ENCODE peak calls at places on chromosome 6, in five cellular contexts. V is right atrium auricular region, H is fibroblast of villous mesenchyme, C is RWPE1, L is choroid plexus epithelial cell. F is an unnamed sample.

GRCh38 chr6:170050591-170051041 is 240.3 kb downstream of the DLL1 start:
- DNase-seq in V (peak; percentile 57), H (no peak), C (no peak), L (no peak), F (no peak)

GRCh38 chr6:34917626-34918285 is 28.7 kb downstream of the ANKS1A start:
- DNase-seq in C (no peak), H (no peak), L (no peak), V (no peak), F (no peak)

GRCh38 chr6:116468293-116468692 is 7.1 kb downstream of the CALHM6 start:
- DNase-seq in V (no peak), H (no peak), L (no peak), C (no peak), F (no peak)

GRCh38 chr6:50049829-50050228 is at the start of gene DEFB112:
- DNase-seq in L (no peak), H (no peak), V (no peak), C (no peak), F (no peak)

GRCh38 chr6:136864676-136865075 is 42.3 kb downstream of the PEX7 start:
- DNase-seq in C (no peak), V (no peak), L (no peak), H (no peak), F (no peak)

GRCh38 chr6:158488065-158488464 is 71.8 kb upstream of the TMEM181 start:
- DNase-seq in V (no peak), C (peak; percentile 87), L (peak; percentile 95), H (peak; percentile 78), F (no peak)

GRCh38 chr6:71034578-71034977 is 77.7 kb upstream of the B3GAT2 start:
- DNase-seq in V (no peak), C (no peak), H (no peak), L (no peak), F (no peak)

GRCh38 chr6:159890201-159890600 is 587 bp upstream of the MAS1 start:
- DNase-seq in L (no peak), V (no peak), C (no peak), H (no peak), F (no peak)

GRCh38 chr6:33776186-33776585 is 12.7 kb downstream of the LEMD2 start:
- DNase-seq in V (no peak), L (no peak), H (no peak), C (no peak), F (no peak)

GRCh38 chr6:21024621-21025020 is 490.4 kb downstream of the CDKAL1 start:
- DNase-seq in L (no peak), V (no peak), C (no peak), H (peak; percentile 39), F (no peak)

GRCh38 chr6:75244063-75244575 is 518 bp upstream of the COX7A2 start:
- DNase-seq in H (no peak), L (no peak), C (no peak), V (no peak), F (no peak)

GRCh38 chr6:144353871-144354314 is 68.8 kb downstream of the UTRN start:
- DNase-seq in H (no peak), L (no peak), V (no peak), C (no peak), F (peak; percentile 40)

GRCh38 chr6:162195441-162195840 is 532.1 kb downstream of the PRKN start:
- DNase-seq in H (no peak), L (no peak), V (no peak), C (no peak), F (no peak)
- TF ChIP-seq CTCF in H (no peak), L (no peak), V (no peak), C (no peak), F (no peak)

DNA sequence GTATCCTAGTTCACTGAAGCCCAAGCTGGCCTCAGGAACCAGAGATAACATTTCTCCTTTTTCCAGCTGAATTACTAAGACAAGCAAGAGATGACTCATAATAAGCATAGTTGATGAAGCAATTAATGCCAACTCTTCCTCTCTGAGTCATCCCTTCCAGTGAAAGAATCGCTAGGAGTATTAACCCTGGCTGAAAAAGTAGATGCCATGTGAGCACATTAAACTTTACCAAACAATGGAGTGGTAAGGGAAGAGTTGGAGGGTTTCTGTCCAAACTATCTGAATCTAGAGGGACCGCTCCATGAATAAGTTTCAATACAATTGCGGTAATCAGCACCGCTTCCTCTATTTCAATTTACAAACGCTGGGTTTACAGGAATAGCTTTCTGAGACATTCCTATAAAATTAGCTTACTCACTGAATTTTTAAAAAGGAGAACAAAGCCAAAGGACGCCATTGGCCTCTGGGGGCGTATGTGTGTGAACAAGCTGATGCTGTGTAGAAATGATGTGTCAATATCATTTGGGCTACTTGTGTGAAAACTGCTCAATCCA is 48.3 kb downstream of the ATXN1 start:
- DNase-seq in H (peak; percentile 96), L (peak; percentile 90), C (peak; percentile 82), V (peak; percentile 76), F (peak; percentile 92)
- TF ChIP-seq CTCF in H (peak; percentile 38), L (peak; percentile 54), C (peak; percentile 28), V (no peak), F (peak; percentile 56)

GRCh38 chr6:163504984-163505640 is 90.6 kb downstream of the QKI start:
- DNase-seq in V (no peak), H (no peak), C (no peak), L (no peak), F (no peak)

GRCh38 chr6:163501440-163501839 is 86.9 kb downstream of the QKI start:
- DNase-seq in H (no peak), C (no peak), L (no peak), V (no peak), F (no peak)

GRCh38 chr6:163496205-163496604 is 81.7 kb downstream of the QKI start:
- DNase-seq in V (no peak), L (no peak), C (no peak), H (no peak), F (no peak)

GRCh38 chr6:163500105-163500504 is 85.6 kb downstream of the QKI start:
- DNase-seq in V (no peak), L (no peak), C (no peak), H (no peak), F (no peak)

DNA sequence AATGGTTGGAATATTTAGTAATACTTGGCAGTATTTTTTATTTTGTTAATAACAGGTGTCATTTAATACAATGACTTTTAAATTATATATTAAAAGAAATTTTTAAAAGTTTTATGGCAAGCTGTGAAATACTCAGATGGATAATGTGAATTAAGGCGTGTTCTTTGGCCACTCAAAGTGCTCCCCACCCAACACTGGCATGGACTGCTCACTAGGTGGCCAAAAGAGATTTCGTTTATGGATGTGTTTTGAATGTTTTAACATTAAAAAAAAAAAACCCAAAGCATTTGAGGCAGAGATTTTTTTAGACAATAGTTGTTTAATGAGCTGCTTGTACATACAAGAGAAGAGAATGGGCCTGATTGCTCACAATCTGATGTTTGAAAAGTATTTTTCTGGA is 86.5 kb downstream of the QKI start:
- DNase-seq in C (no peak), L (no peak), V (no peak), H (no peak), F (no peak)
- TF ChIP-seq CTCF in C (no peak), L (peak; percentile 23), V (no peak), H (peak; percentile 20), F (no peak)

GRCh38 chr6:4589295-4589694 is 186.9 kb upstream of the CDYL start:
- DNase-seq in H (no peak), L (no peak), C (no peak), V (no peak), F (no peak)
- TF ChIP-seq CTCF in H (no peak), L (no peak), C (no peak), V (no peak), F (no peak)

GRCh38 chr6:27178001-27178730 is 69.3 kb upstream of the PRSS16 start:
- DNase-seq in L (peak; percentile 92), V (peak; percentile 79), C (peak; percentile 26), H (peak; percentile 90), F (peak; percentile 81)
- TF ChIP-seq CTCF in L (no peak), V (no peak), C (peak; percentile 30), H (no peak), F (no peak)

GRCh38 chr6:141097471-141097870 is 1035.3 kb upstream of the GJE1 start:
- DNase-seq in L (peak; percentile 19), V (no peak), C (no peak), H (peak; percentile 8), F (no peak)
- TF ChIP-seq CTCF in L (no peak), V (no peak), C (no peak), H (no peak), F (no peak)

GRCh38 chr6:111952821-111953535 is 79.7 kb upstream of the FYN start:
- DNase-seq in C (peak; percentile 76), H (no peak), L (no peak), V (no peak), F (peak; percentile 38)

GRCh38 chr6:111956098-111956497 is 82.8 kb upstream of the FYN start:
- DNase-seq in V (no peak), C (no peak), L (no peak), H (no peak), F (no peak)

GRCh38 chr6:111958534-111958933 is 85.3 kb upstream of the FYN start:
- DNase-seq in V (no peak), H (no peak), L (no peak), C (no peak), F (peak; percentile 57)

GRCh38 chr6:111952326-111952725 is 79.1 kb upstream of the FYN start:
- DNase-seq in V (no peak), C (peak; percentile 5), H (no peak), L (peak; percentile 23), F (no peak)

GRCh38 chr6:111957623-111958315 is 84.5 kb upstream of the FYN start:
- DNase-seq in C (no peak), L (no peak), V (no peak), H (no peak), F (no peak)
- TF ChIP-seq CTCF in C (no peak), L (peak; percentile 3), V (no peak), H (no peak), F (no peak)

GRCh38 chr6:36536873-36537547 is 10.3 kb downstream of the STK38 start:
- DNase-seq in V (no peak), C (no peak), H (peak; percentile 66), L (no peak), F (no peak)

GRCh38 chr6:36542041-36542440 is 5.2 kb downstream of the STK38 start:
- DNase-seq in V (no peak), C (no peak), L (no peak), H (no peak), F (no peak)

GRCh38 chr6:36544228-36544627 is 3.1 kb downstream of the STK38 start:
- DNase-seq in V (no peak), H (peak; percentile 76), C (no peak), L (no peak), F (peak; percentile 74)

GRCh38 chr6:36539814-36540568 is 7.3 kb downstream of the STK38 start:
- DNase-seq in V (no peak), L (no peak), C (no peak), H (no peak), F (no peak)
- TF ChIP-seq CTCF in V (no peak), L (no peak), C (no peak), H (peak; percentile 22), F (no peak)

DNA sequence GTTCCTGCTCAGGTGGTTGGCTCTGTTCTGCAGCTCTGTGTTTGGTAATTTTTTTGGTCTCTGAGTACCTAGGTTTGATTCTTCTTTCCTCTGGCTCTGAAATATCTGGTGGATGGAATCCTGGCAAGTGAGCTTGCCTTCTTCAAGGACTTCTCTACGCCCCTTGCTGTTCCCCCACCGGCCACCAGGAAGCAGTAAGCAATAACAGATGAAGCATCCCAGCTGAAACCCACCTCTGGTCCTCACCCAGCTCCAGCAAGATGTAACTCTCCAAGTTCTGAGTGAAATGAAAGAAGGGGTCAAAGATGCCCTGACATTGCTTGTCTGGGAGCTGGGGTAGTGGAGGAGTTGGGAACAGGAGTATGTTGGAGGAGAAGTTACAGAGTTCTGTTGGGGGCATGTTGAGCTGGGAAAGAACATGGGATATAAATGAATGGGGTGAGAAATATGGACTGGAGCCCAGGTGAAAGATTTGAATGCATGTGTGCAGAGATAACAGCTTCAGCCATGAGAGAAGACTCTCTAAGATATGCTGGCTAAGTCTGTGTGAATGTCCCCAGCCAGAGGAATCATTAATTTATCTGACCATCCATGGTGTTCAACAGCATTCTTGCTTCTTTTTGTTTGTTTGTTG is 51.3 kb upstream of the GLP1R start:
- DNase-seq in C (no peak), V (no peak), L (peak; percentile 58), H (peak; percentile 22), F (peak; percentile 57)
- TF ChIP-seq CTCF in C (no peak), V (peak; percentile 39), L (peak; percentile 74), H (peak; percentile 59), F (peak; percentile 91)

F was measured in NB4.